ENCODE peak calls at places on chromosomes 13 and 19, in four cellular contexts. V, G, Z and F are unnamed samples.

GRCh38 chr19:4732680-4733114 is 9.1 kb upstream of the DPP9 start:
- DNase-seq in V (peak), G (peak), Z (peak), F (peak)

GRCh38 chr19:39156230-39156890 is 30.8 kb downstream of the PAK4 start:
- DNase-seq in V (no peak), G (no peak), Z (no peak), F (peak)

GRCh38 chr13:38759390-38759789 is 72.5 kb downstream of the FREM2 start:
- DNase-seq in V (no peak), G (no peak), Z (no peak), F (no peak)

GRCh38 chr13:112877496-112877895 is 91.5 kb upstream of the MCF2L start:
- DNase-seq in V (no peak), G (no peak), Z (no peak), F (no peak)

GRCh38 chr19:40348961-40349507 is 539 bp downstream of the PLD3 start:
- DNase-seq in V (no peak), G (no peak), Z (peak), F (peak)

GRCh38 chr19:51417107-51417806 is at the start of gene SIGLEC10:
- DNase-seq in V (peak), G (no peak), Z (no peak), F (peak)

GRCh38 chr13:94921181-94921580 is 208.8 kb upstream of the SOX21 start:
- DNase-seq in V (no peak), G (no peak), Z (no peak), F (no peak)

GRCh38 chr13:47288546-47288945 is 391.7 kb upstream of the HTR2A start:
- DNase-seq in V (no peak), G (no peak), Z (no peak), F (no peak)

GRCh38 chr13:82010780-82011179 is 1669.9 kb upstream of the SPRY2 start:
- DNase-seq in V (no peak), G (no peak), Z (no peak), F (no peak)

GRCh38 chr13:107276936-107277335 is 709.0 kb upstream of the ARGLU1 start:
- DNase-seq in V (no peak), G (no peak), Z (no peak), F (no peak)

GRCh38 chr19:42242071-42242511 is 311 bp downstream of the GSK3A start:
- DNase-seq in V (no peak), G (no peak), Z (no peak), F (peak)

GRCh38 chr13:50800091-50800739 is 43.3 kb downstream of the DLEU7 start:
- DNase-seq in V (no peak), G (no peak), Z (no peak), F (no peak)

GRCh38 chr13:38223093-38223492 is 126.6 kb upstream of the UFM1 start:
- DNase-seq in V (peak), G (peak), Z (peak), F (peak)

GRCh38 chr13:23670793-23671192 is 100.6 kb downstream of the TNFRSF19 start:
- DNase-seq in V (no peak), G (no peak), Z (no peak), F (no peak)

GRCh38 chr13:99228737-99229691 is 28.4 kb downstream of the UBAC2 start:
- DNase-seq in V (no peak), G (no peak), Z (peak), F (peak)

GRCh38 chr13:113152894-113153809 is 5.3 kb upstream of the PROZ start:
- DNase-seq in V (peak), G (no peak), Z (peak), F (peak)

GRCh38 chr13:109273326-109273751 is 513.0 kb downstream of the IRS2 start:
- DNase-seq in V (no peak), G (no peak), Z (no peak), F (no peak)

GRCh38 chr19:17020823-17021222 is 5.8 kb downstream of the CPAMD8 start:
- DNase-seq in V (no peak), G (no peak), Z (no peak), F (peak)

GRCh38 chr19:48480151-48480475 is 10.9 kb downstream of the CYTH2 start:
- DNase-seq in V (peak), G (no peak), Z (no peak), F (no peak)
- TF ChIP-seq ELF4 in V (no peak), G (no peak), Z (no peak), F (no peak)

GRCh38 chr19:45577111-45577905 is 7.3 kb downstream of the OPA3 start:
- DNase-seq in V (no peak), G (no peak), Z (peak), F (no peak)
- TF ChIP-seq ELF4 in V (no peak), G (no peak), Z (no peak), F (no peak)

GRCh38 chr13:102698649-102698980 is 3.8 kb upstream of the METTL21C start:
- DNase-seq in V (no peak), G (no peak), Z (no peak), F (no peak)

GRCh38 chr13:102697929-102698648 is 3.2 kb upstream of the METTL21C start:
- DNase-seq in V (no peak), G (no peak), Z (no peak), F (no peak)

GRCh38 chr13:102694944-102695343 is at the start of gene METTL21C:
- DNase-seq in V (no peak), G (no peak), Z (no peak), F (no peak)

GRCh38 chr13:102697264-102697663 is 2.4 kb upstream of the METTL21C start:
- DNase-seq in V (no peak), G (no peak), Z (peak), F (no peak)

GRCh38 chr13:102696465-102696864 is 1.6 kb upstream of the METTL21C start:
- DNase-seq in V (no peak), G (no peak), Z (no peak), F (no peak)
- TF ChIP-seq ELF4 in V (no peak), G (no peak), Z (no peak), F (no peak)

DNA sequence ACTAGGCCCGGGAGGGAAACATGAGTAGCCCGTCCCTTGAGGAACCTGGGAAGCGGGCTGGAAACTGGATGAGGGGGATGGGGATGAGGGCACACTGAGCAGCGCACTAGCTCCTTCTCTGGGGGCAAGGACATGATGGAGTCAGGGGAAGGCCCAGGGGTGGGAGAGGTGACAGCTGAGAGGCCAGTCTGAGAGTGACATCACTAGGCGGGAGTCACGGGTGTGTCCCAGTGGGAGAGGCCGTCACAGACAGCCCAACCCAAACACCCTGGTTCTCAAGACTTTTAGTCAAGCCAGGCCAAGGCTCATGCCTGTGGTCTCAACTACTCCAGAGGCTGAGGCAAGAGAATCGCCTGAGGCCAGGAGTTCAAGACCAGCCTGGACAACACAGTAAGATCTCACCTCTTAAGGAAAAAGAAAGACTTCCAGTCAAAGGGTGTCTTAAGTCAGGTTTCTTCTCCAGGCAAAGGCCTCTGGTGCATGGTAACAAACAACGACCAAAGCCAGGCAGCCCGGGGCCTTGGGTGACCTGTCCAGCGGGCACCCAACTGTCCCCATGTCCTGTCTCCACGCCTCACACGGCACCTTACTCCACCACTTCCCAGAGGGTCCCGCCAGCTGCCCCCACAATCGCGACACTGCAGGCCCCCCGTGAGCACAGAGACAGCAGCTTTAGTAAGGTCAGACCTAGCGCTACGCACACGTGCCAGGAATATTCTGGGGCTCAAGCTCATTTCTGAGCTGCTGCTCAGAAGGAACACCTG is 25.5 kb upstream of the TIMM44 start:
- DNase-seq in V (no peak), G (no peak), Z (no peak), F (no peak)
- TF ChIP-seq ELF4 in V (no peak), G (no peak), Z (no peak), F (no peak)